ENCODE peak calls at places on chromosomes 2 and 18, in six cellular contexts. One of them, this sample, is unnamed. For H3K4me1 and H3K27me3, the result is how much of the 10 kb centered on the place peaks cover.

GRCh38 chr2:121521359-121521758 is 9.3 kb upstream of the RNU4ATAC start:
- DNase-seq in ascending aorta: no peak
- DNase-seq in PC-3: no peak
- DNase-seq in sigmoid colon: no peak
- DNase-seq in heart left ventricle: no peak
- DNase-seq in mesendoderm: no peak
- DNase-seq in this sample: peak

GRCh38 chr2:226584656-226585055 is 215.0 kb downstream of the IRS1 start:
- DNase-seq in ascending aorta: no peak
- DNase-seq in PC-3: no peak
- DNase-seq in sigmoid colon: no peak
- DNase-seq in heart left ventricle: no peak
- DNase-seq in mesendoderm: no peak
- DNase-seq in this sample: no peak

GRCh38 chr2:27247893-27248292 is 15.0 kb downstream of the SLC30A3 start:
- DNase-seq in ascending aorta: no peak
- DNase-seq in PC-3: no peak
- DNase-seq in sigmoid colon: no peak
- DNase-seq in heart left ventricle: no peak
- DNase-seq in mesendoderm: no peak
- DNase-seq in this sample: no peak

GRCh38 chr2:120104002-120104467 is 91.2 kb downstream of the EPB41L5 start:
- DNase-seq in ascending aorta: no peak
- DNase-seq in PC-3: peak
- DNase-seq in sigmoid colon: no peak
- DNase-seq in heart left ventricle: no peak
- DNase-seq in mesendoderm: no peak
- DNase-seq in this sample: no peak

GRCh38 chr2:151150325-151150724 is 111.3 kb downstream of the RBM43 start:
- DNase-seq in ascending aorta: no peak
- DNase-seq in PC-3: no peak
- DNase-seq in sigmoid colon: no peak
- DNase-seq in heart left ventricle: no peak
- DNase-seq in mesendoderm: no peak
- DNase-seq in this sample: no peak

GRCh38 chr2:182445566-182445965 is 18.7 kb upstream of the PDE1A start:
- DNase-seq in ascending aorta: no peak
- DNase-seq in PC-3: no peak
- DNase-seq in sigmoid colon: no peak
- DNase-seq in heart left ventricle: no peak
- DNase-seq in mesendoderm: no peak
- DNase-seq in this sample: no peak

GRCh38 chr18:9001209-9001608 is 101.3 kb upstream of the NDUFV2 start:
- DNase-seq in ascending aorta: no peak
- DNase-seq in PC-3: no peak
- DNase-seq in sigmoid colon: no peak
- DNase-seq in heart left ventricle: no peak
- DNase-seq in mesendoderm: no peak
- DNase-seq in this sample: no peak

GRCh38 chr2:239512054-239512453 is 111.2 kb upstream of the HDAC4 start:
- DNase-seq in ascending aorta: no peak
- DNase-seq in PC-3: no peak
- DNase-seq in sigmoid colon: no peak
- DNase-seq in heart left ventricle: no peak
- DNase-seq in mesendoderm: no peak
- DNase-seq in this sample: no peak

GRCh38 chr18:70074091-70074490 is 126.4 kb upstream of the CD226 start:
- DNase-seq in ascending aorta: no peak
- DNase-seq in PC-3: no peak
- DNase-seq in sigmoid colon: no peak
- DNase-seq in heart left ventricle: no peak
- DNase-seq in mesendoderm: no peak
- DNase-seq in this sample: no peak

GRCh38 chr2:179946346-179946745 is 60.8 kb downstream of the CWC22 start:
- DNase-seq in ascending aorta: no peak
- DNase-seq in PC-3: no peak
- DNase-seq in sigmoid colon: no peak
- DNase-seq in heart left ventricle: no peak
- DNase-seq in mesendoderm: no peak
- DNase-seq in this sample: no peak

GRCh38 chr2:81077396-81077795 is 772.8 kb upstream of the LRRTM1 start:
- DNase-seq in ascending aorta: no peak
- DNase-seq in PC-3: peak
- DNase-seq in sigmoid colon: no peak
- DNase-seq in heart left ventricle: no peak
- DNase-seq in mesendoderm: peak
- DNase-seq in this sample: peak
- H3K27ac ChIP-seq in ascending aorta: no peak
- H3K27ac ChIP-seq in PC-3: peak
- H3K27ac ChIP-seq in sigmoid colon: no peak
- H3K27ac ChIP-seq in heart left ventricle: no peak
- H3K27ac ChIP-seq in mesendoderm: peak
- H3K27ac ChIP-seq in this sample: no peak

DNA sequence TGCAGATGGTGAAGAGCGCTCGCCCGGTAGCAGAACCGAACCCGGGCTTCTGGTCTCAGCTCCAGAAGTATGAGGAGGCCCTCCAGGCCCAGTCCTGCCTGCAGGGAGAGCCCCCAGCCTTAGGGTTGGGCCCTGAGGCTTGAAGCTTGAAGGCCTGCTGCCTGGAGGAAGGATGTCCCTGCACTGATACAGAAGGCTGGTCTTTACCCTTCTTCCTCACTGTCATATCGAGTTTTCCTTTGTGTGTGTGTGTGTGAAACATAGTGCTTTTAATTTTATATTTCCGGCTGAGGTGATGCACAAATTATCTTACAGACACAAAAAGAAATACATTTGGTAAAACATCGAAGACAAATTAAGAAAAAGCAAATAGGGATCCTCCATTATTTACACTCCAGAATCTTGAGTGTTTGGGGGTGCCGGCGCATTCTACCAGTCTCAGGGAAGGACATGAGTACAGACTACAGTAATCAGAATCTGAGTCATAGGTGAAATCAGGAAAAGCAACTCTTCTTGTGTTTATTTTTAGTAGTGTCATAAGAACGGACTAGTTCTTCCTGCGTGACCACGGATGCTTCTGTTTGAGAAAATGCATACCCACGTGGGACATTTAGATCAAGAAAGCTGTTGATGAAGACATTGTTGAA is 1.3 kb downstream of the DUSP28 start:
- DNase-seq in ascending aorta: no peak
- DNase-seq in PC-3: peak
- DNase-seq in sigmoid colon: peak
- DNase-seq in heart left ventricle: no peak
- DNase-seq in mesendoderm: no peak
- DNase-seq in this sample: no peak
- H3K4me1 ChIP-seq in ascending aorta: under half
- H3K4me1 ChIP-seq in PC-3: under half
- H3K4me1 ChIP-seq in sigmoid colon: under half
- H3K4me1 ChIP-seq in heart left ventricle: under half
- H3K4me1 ChIP-seq in mesendoderm: under half
- H3K4me1 ChIP-seq in this sample: under half

GRCh38 chr2:44748-45341 is 1.5 kb downstream of the FAM110C start:
- DNase-seq in ascending aorta: no peak
- DNase-seq in PC-3: peak
- DNase-seq in sigmoid colon: no peak
- DNase-seq in heart left ventricle: no peak
- DNase-seq in mesendoderm: peak
- DNase-seq in this sample: no peak

GRCh38 chr2:47346-48218 is 1.3 kb upstream of the FAM110C start:
- DNase-seq in ascending aorta: no peak
- DNase-seq in PC-3: no peak
- DNase-seq in sigmoid colon: no peak
- DNase-seq in heart left ventricle: no peak
- DNase-seq in mesendoderm: peak
- DNase-seq in this sample: no peak

GRCh38 chr2:46471-47345 is at the start of gene FAM110C:
- DNase-seq in ascending aorta: peak
- DNase-seq in PC-3: peak
- DNase-seq in sigmoid colon: no peak
- DNase-seq in heart left ventricle: peak
- DNase-seq in mesendoderm: peak
- DNase-seq in this sample: no peak

GRCh38 chr2:45342-46130 is 769 bp downstream of the FAM110C start:
- DNase-seq in ascending aorta: no peak
- DNase-seq in PC-3: peak
- DNase-seq in sigmoid colon: no peak
- DNase-seq in heart left ventricle: no peak
- DNase-seq in mesendoderm: peak
- DNase-seq in this sample: no peak

GRCh38 chr2:46131-46470 is 204 bp downstream of the FAM110C start:
- DNase-seq in ascending aorta: no peak
- DNase-seq in PC-3: no peak
- DNase-seq in sigmoid colon: no peak
- DNase-seq in heart left ventricle: no peak
- DNase-seq in mesendoderm: no peak
- DNase-seq in this sample: no peak
- H3K27me3 ChIP-seq in ascending aorta: under half
- H3K27me3 ChIP-seq in PC-3: under half
- H3K27me3 ChIP-seq in sigmoid colon: under half
- H3K27me3 ChIP-seq in heart left ventricle: under half
- H3K27me3 ChIP-seq in mesendoderm: under half
- H3K27me3 ChIP-seq in this sample: under half

GRCh38 chr2:66387374-66387773 is 47.6 kb upstream of the MEIS1 start:
- DNase-seq in ascending aorta: no peak
- DNase-seq in PC-3: no peak
- DNase-seq in sigmoid colon: no peak
- DNase-seq in heart left ventricle: no peak
- DNase-seq in mesendoderm: no peak
- DNase-seq in this sample: no peak
- H3K27ac ChIP-seq in ascending aorta: no peak
- H3K27ac ChIP-seq in PC-3: no peak
- H3K27ac ChIP-seq in sigmoid colon: peak
- H3K27ac ChIP-seq in heart left ventricle: no peak
- H3K27ac ChIP-seq in mesendoderm: no peak
- H3K27ac ChIP-seq in this sample: no peak

GRCh38 chr2:54598347-54599325 is 124.8 kb upstream of the EML6 start:
- DNase-seq in ascending aorta: no peak
- DNase-seq in PC-3: no peak
- DNase-seq in sigmoid colon: peak
- DNase-seq in heart left ventricle: no peak
- DNase-seq in mesendoderm: no peak
- DNase-seq in this sample: no peak
- H3K4me1 ChIP-seq in ascending aorta: half or more
- H3K4me1 ChIP-seq in PC-3: under half
- H3K4me1 ChIP-seq in sigmoid colon: half or more
- H3K4me1 ChIP-seq in heart left ventricle: half or more
- H3K4me1 ChIP-seq in mesendoderm: under half
- H3K4me1 ChIP-seq in this sample: under half

GRCh38 chr18:29661924-29662323 is 1380.6 kb downstream of the DSC3 start:
- DNase-seq in ascending aorta: no peak
- DNase-seq in PC-3: no peak
- DNase-seq in sigmoid colon: no peak
- DNase-seq in heart left ventricle: no peak
- DNase-seq in mesendoderm: no peak
- DNase-seq in this sample: no peak
- H3K27me3 ChIP-seq in ascending aorta: under half
- H3K27me3 ChIP-seq in PC-3: under half
- H3K27me3 ChIP-seq in sigmoid colon: under half
- H3K27me3 ChIP-seq in heart left ventricle: under half
- H3K27me3 ChIP-seq in mesendoderm: under half
- H3K27me3 ChIP-seq in this sample: under half

GRCh38 chr2:215738360-215738759 is 275.0 kb downstream of the MREG start:
- DNase-seq in ascending aorta: no peak
- DNase-seq in PC-3: no peak
- DNase-seq in sigmoid colon: no peak
- DNase-seq in heart left ventricle: no peak
- DNase-seq in mesendoderm: no peak
- DNase-seq in this sample: no peak
- H3K27ac ChIP-seq in ascending aorta: no peak
- H3K27ac ChIP-seq in PC-3: no peak
- H3K27ac ChIP-seq in sigmoid colon: no peak
- H3K27ac ChIP-seq in heart left ventricle: no peak
- H3K27ac ChIP-seq in mesendoderm: no peak
- H3K27ac ChIP-seq in this sample: no peak

GRCh38 chr18:23867011-23867410 is 147.5 kb upstream of the TTC39C start:
- DNase-seq in ascending aorta: no peak
- DNase-seq in PC-3: no peak
- DNase-seq in sigmoid colon: no peak
- DNase-seq in heart left ventricle: no peak
- DNase-seq in mesendoderm: no peak
- DNase-seq in this sample: no peak
- H3K4me1 ChIP-seq in ascending aorta: under half
- H3K4me1 ChIP-seq in PC-3: under half
- H3K4me1 ChIP-seq in sigmoid colon: under half
- H3K4me1 ChIP-seq in heart left ventricle: under half
- H3K4me1 ChIP-seq in mesendoderm: under half
- H3K4me1 ChIP-seq in this sample: under half

GRCh38 chr2:172093416-172094318 is 8.4 kb downstream of the DLX1 start:
- DNase-seq in ascending aorta: no peak
- DNase-seq in PC-3: no peak
- DNase-seq in sigmoid colon: no peak
- DNase-seq in heart left ventricle: no peak
- DNase-seq in mesendoderm: no peak
- DNase-seq in this sample: no peak
- H3K27me3 ChIP-seq in ascending aorta: half or more
- H3K27me3 ChIP-seq in PC-3: under half
- H3K27me3 ChIP-seq in sigmoid colon: half or more
- H3K27me3 ChIP-seq in heart left ventricle: half or more
- H3K27me3 ChIP-seq in mesendoderm: half or more
- H3K27me3 ChIP-seq in this sample: under half